ENCODE peak calls at places on chromosomes 4 and X, in four cellular contexts. U, M, X and W are unnamed samples.

GRCh38 chr4:118280501-118281218 is 72.1 kb downstream of the PRSS12 start:
- DNase-seq in U (no peak), M (peak; percentile 83), X (peak; percentile 81), W (peak; percentile 82)

GRCh38 chr4:168637872-168638756 is 141.3 kb downstream of the PALLD start:
- DNase-seq in U (no peak), M (no peak), X (peak; percentile 35), W (peak; percentile 76)

GRCh38 chr4:10893417-10893816 is 208.8 kb upstream of the CLNK start:
- DNase-seq in U (no peak), M (no peak), X (no peak), W (no peak)

GRCh38 chr4:181077416-181077815 is 1165.8 kb upstream of the TENM3 start:
- DNase-seq in U (no peak), M (no peak), X (no peak), W (no peak)

GRCh38 chr4:81470456-81471327 is 1.0 kb downstream of the RASGEF1B start:
- DNase-seq in U (peak; percentile 31), M (peak; percentile 69), X (peak; percentile 36), W (no peak)

GRCh38 chr4:145843148-145843547 is 95.5 kb downstream of the ZNF827 start:
- DNase-seq in U (no peak), M (no peak), X (peak; percentile 89), W (peak; percentile 77)

GRCh38 chr4:141395919-141396318 is 175.2 kb downstream of the ZNF330 start:
- DNase-seq in U (no peak), M (no peak), X (no peak), W (no peak)

GRCh38 chrX:17030092-17030491 is 83.6 kb downstream of the REPS2 start:
- DNase-seq in U (no peak), M (no peak), X (no peak), W (no peak)

GRCh38 chr4:24988776-24989175 is 42.0 kb downstream of the LGI2 start:
- DNase-seq in U (no peak), M (no peak), X (peak; percentile 77), W (no peak)

GRCh38 chr4:145625677-145626622 is 6.8 kb downstream of the MMAA start:
- DNase-seq in U (no peak), M (no peak), X (no peak), W (no peak)

GRCh38 chrX:40938418-40938817 is 146.8 kb upstream of the USP9X start:
- DNase-seq in U (no peak), M (peak; percentile 3), X (peak; percentile 30), W (no peak)

GRCh38 chr4:8542776-8543525 is 37.2 kb upstream of the GPR78 start:
- DNase-seq in U (no peak), M (no peak), X (no peak), W (peak; percentile 17)

GRCh38 chrX:155027509-155028066 is 944 bp downstream of the FUNDC2 start:
- DNase-seq in U (no peak), M (peak; percentile 63), X (peak; percentile 89), W (peak; percentile 67)

GRCh38 chr4:9970399-9971011 is 50.8 kb downstream of the SLC2A9 start:
- DNase-seq in U (no peak), M (no peak), X (no peak), W (no peak)

GRCh38 chrX:133660356-133660755 is 245.1 kb upstream of the GPC4 start:
- DNase-seq in U (no peak), M (peak; percentile 29), X (peak; percentile 50), W (peak; percentile 36)

GRCh38 chr4:16794816-16795445 is 103.5 kb downstream of the LDB2 start:
- DNase-seq in U (peak; percentile 29), M (peak; percentile 55), X (peak; percentile 76), W (peak; percentile 63)

GRCh38 chr4:3880595-3881120 is 114.5 kb downstream of the ADRA2C start:
- DNase-seq in U (peak; percentile 71), M (peak; percentile 75), X (peak; percentile 50), W (peak; percentile 30)

GRCh38 chr4:8278009-8278395 is 8.4 kb downstream of the HTRA3 start:
- DNase-seq in U (peak; percentile 18), M (no peak), X (peak; percentile 32), W (no peak)

GRCh38 chr4:130124066-130124465 is 1028.1 kb downstream of the C4orf33 start:
- DNase-seq in U (no peak), M (no peak), X (no peak), W (no peak)

GRCh38 chr4:150078996-150079581 is 844 bp downstream of the DCLK2 start:
- DNase-seq in U (peak; percentile 43), M (peak; percentile 48), X (no peak), W (peak; percentile 43)

GRCh38 chrX:45050558-45050957 is 150.1 kb downstream of the DIPK2B start:
- DNase-seq in U (no peak), M (no peak), X (no peak), W (no peak)

GRCh38 chr4:17511041-17511949 is 595 bp downstream of the QDPR start:
- DNase-seq in U (peak; percentile 66), M (peak; percentile 66), X (peak; percentile 52), W (peak; percentile 38)

GRCh38 chrX:45743081-45743533 is 542.4 kb upstream of the DIPK2B start:
- DNase-seq in U (no peak), M (no peak), X (peak; percentile 22), W (peak; percentile 72)

GRCh38 chr4:151822331-151822730 is 61.5 kb upstream of the GATB start:
- DNase-seq in U (no peak), M (no peak), X (no peak), W (no peak)

GRCh38 chr4:153234923-153235322 is 30.7 kb downstream of the TRIM2 start:
- DNase-seq in U (no peak), M (no peak), X (peak; percentile 56), W (peak; percentile 42)

GRCh38 chr4:20512053-20512810 is 188.0 kb upstream of the PACRGL start:
- DNase-seq in U (no peak), M (no peak), X (peak; percentile 31), W (no peak)

GRCh38 chr4:77074961-77075855 is 581 bp downstream of the CCNI start:
- DNase-seq in U (peak; percentile 78), M (peak; percentile 80), X (peak; percentile 72), W (peak; percentile 76)

GRCh38 chrX:155997436-155997835 is at the start of gene IL9R:
- DNase-seq in U (no peak), M (no peak), X (no peak), W (no peak)

GRCh38 chr4:108383157-108383556 is 214.4 kb upstream of the LEF1 start:
- DNase-seq in U (no peak), M (no peak), X (no peak), W (no peak)

GRCh38 chr4:4289575-4289929 is 402 bp downstream of the LYAR start:
- DNase-seq in U (no peak), M (no peak), X (peak; percentile 19), W (no peak)

GRCh38 chr4:99816611-99817309 is at the start of gene DAPP1:
- DNase-seq in U (peak; percentile 13), M (peak; percentile 43), X (no peak), W (no peak)

GRCh38 chr4:99821918-99822503 is 5.4 kb downstream of the DAPP1 start:
- DNase-seq in U (no peak), M (no peak), X (no peak), W (no peak)

GRCh38 chr4:99815597-99816011 is 1.0 kb upstream of the DAPP1 start:
- DNase-seq in U (no peak), M (peak; percentile 82), X (peak; percentile 7), W (no peak)

GRCh38 chr4:99817310-99817885 is 771 bp downstream of the DAPP1 start:
- DNase-seq in U (no peak), M (no peak), X (no peak), W (no peak)

GRCh38 chr4:99818661-99819060 is 2.0 kb downstream of the DAPP1 start:
- DNase-seq in U (no peak), M (no peak), X (no peak), W (no peak)
- H3K4me3 ChIP-seq in U (no peak overlapping the region), M (no peak overlapping the region), X (no peak overlapping the region), W (no peak overlapping the region)

GRCh38 chr4:55186123-55186522 is 60.7 kb upstream of the KDR start:
- DNase-seq in U (no peak), M (no peak), X (no peak), W (no peak)
- TF ChIP-seq CTCF in U (peak; percentile 11), M (no peak), X (peak; percentile 36), W (peak; percentile 3)

DNA sequence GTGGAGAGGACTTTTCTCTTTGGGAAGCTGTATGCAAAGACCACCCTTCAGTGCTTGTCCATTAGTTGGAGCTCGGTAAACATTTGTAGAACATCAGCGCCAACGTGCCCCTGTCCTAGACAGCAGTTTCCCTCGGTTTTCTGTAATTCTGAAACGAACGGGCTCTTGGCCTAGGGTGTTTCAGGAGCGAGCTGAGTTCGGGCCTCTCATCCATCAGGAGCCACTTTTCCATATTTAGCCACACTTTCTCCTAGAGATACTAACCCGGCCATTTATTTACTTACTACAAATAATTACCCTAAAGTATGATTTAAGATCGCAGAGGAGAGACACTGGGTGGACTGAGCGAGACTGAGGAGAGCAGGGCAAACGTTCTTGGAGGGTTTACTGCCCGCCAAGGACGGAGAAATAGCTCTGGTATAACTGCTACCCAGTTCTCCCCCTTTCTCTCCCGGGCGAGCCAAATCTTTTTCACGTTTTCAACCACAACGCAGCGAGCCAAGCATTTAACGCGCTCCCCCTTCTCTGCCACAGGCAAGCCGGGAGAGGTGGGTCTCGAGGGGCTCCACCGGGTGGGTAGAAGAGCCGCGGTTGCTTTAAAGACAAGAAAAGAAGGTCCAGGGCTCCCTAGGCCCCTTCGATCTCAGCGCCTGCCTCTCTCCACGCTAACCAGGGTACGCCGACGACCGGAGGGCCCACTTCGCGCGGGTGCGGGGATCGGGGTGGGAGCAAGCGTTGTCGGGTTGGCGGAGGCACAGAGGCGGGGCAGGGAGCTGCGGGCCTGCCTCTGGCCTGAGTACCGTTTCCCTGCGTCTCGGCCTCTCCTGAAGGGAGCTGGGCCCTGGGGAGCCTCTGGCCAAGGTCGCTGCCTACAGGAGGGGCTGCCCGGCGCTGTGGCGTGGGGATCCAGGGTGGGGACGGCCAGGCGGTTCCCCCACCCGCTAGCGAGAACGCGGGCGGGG is 10.8 kb upstream of the PITX2 start:
- DNase-seq in U (no peak), M (no peak), X (no peak), W (no peak)
- H3K4me3 ChIP-seq in U (peak overlapping the region; percentile 1), M (no peak overlapping the region), X (no peak overlapping the region), W (no peak overlapping the region)

DNA sequence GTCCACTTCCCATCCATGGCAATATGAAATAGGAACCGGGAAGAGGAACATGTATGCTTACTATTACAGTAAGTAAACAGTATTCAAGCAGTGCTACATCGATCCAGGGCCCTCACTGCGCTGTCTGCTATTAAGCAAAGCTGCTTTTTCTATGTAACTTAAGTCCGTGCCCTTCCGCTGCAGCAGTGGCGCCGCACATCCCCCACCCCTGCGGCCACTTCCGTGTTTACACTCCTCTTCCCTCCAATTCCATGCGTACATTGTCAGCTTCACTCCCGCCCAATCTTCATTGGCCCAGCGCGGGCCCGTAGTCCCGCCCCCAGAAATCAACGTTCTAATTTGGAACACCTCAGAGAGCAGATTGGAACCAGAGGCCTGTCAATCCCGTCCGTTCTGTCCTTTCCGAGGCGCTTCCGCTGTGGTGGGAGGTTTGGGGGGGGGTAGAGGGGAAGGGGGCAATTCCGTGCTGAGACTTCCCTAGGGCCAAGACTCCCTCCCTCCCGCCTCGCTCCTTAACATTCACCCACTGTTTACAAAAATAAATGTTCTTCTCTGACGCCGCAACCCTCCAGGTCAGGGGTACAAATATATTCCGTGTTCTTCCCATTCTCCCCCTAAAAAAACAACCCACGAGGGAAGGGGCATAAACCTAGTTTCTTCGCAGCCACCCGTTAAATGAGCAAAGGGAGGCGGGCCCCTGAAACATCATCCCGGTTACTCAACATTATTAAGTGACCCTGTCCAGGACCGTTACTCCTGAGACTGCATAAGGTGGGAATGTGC is 67.4 kb downstream of the NOCT start:
- DNase-seq in U (peak; percentile 91), M (peak; percentile 98), X (peak; percentile 97), W (peak; percentile 98)
- TF ChIP-seq CTCF in U (no peak), M (no peak), X (no peak), W (no peak)

GRCh38 chr4:169854090-169854489 is 96.3 kb upstream of the HPF1 start:
- DNase-seq in U (no peak), M (no peak), X (no peak), W (no peak)

GRCh38 chr4:169861592-169861991 is 103.8 kb upstream of the HPF1 start:
- DNase-seq in U (no peak), M (no peak), X (no peak), W (no peak)

GRCh38 chr4:169859366-169860216 is 101.8 kb upstream of the HPF1 start:
- DNase-seq in U (no peak), M (no peak), X (no peak), W (no peak)
- H3K4me3 ChIP-seq in U (no peak overlapping the region), M (no peak overlapping the region), X (no peak overlapping the region), W (no peak overlapping the region)